ENCODE peak calls at places on chromosomes 3 and 15, in four cellular contexts. One of them, this sample, is unnamed.

GRCh38 chr3:106797461-106797860 is 579.8 kb upstream of the CCDC54 start:
- DNase-seq in left ventricle myocardium inferior: no peak
- DNase-seq in ascending aorta: no peak
- DNase-seq in tibial artery: no peak
- DNase-seq in this sample: no peak

GRCh38 chr3:14524311-14524711 is 15.8 kb downstream of the GRIP2 start:
- DNase-seq in left ventricle myocardium inferior: peak; percentile 74
- DNase-seq in ascending aorta: no peak
- DNase-seq in tibial artery: no peak
- DNase-seq in this sample: no peak

GRCh38 chr3:135419155-135419554 is 546.4 kb upstream of the PPP2R3A start:
- DNase-seq in left ventricle myocardium inferior: no peak
- DNase-seq in ascending aorta: no peak
- DNase-seq in tibial artery: no peak
- DNase-seq in this sample: no peak

GRCh38 chr3:4562595-4562994 is 69.4 kb downstream of the ITPR1 start:
- DNase-seq in left ventricle myocardium inferior: no peak
- DNase-seq in ascending aorta: no peak
- DNase-seq in tibial artery: no peak
- DNase-seq in this sample: no peak

GRCh38 chr15:38029741-38030140 is 95.3 kb downstream of the TMCO5A start:
- DNase-seq in left ventricle myocardium inferior: no peak
- DNase-seq in ascending aorta: no peak
- DNase-seq in tibial artery: no peak
- DNase-seq in this sample: no peak

GRCh38 chr3:535566-536416 is 339.2 kb downstream of the CHL1 start:
- DNase-seq in left ventricle myocardium inferior: peak; percentile 21
- DNase-seq in ascending aorta: no peak
- DNase-seq in tibial artery: no peak
- DNase-seq in this sample: no peak

GRCh38 chr15:88382482-88382983 is 84.7 kb downstream of the MRPL46 start:
- DNase-seq in left ventricle myocardium inferior: no peak
- DNase-seq in ascending aorta: no peak
- DNase-seq in tibial artery: no peak
- DNase-seq in this sample: no peak

GRCh38 chr3:82329300-82329699 is 567.9 kb upstream of the GBE1 start:
- DNase-seq in left ventricle myocardium inferior: no peak
- DNase-seq in ascending aorta: no peak
- DNase-seq in tibial artery: no peak
- DNase-seq in this sample: no peak

GRCh38 chr3:15630646-15631350 is 29.3 kb downstream of the BTD start:
- DNase-seq in left ventricle myocardium inferior: no peak
- DNase-seq in ascending aorta: no peak
- DNase-seq in tibial artery: no peak
- DNase-seq in this sample: no peak

GRCh38 chr15:70440416-70441138 is 322.8 kb downstream of the UACA start:
- DNase-seq in left ventricle myocardium inferior: no peak
- DNase-seq in ascending aorta: no peak
- DNase-seq in tibial artery: no peak
- DNase-seq in this sample: no peak

GRCh38 chr15:91032919-91033803 is 10.8 kb upstream of the VPS33B start:
- DNase-seq in left ventricle myocardium inferior: peak; percentile 41
- DNase-seq in ascending aorta: no peak
- DNase-seq in tibial artery: no peak
- DNase-seq in this sample: no peak

GRCh38 chr3:168884353-168884903 is 779.1 kb downstream of the MECOM start:
- DNase-seq in left ventricle myocardium inferior: no peak
- DNase-seq in ascending aorta: peak; percentile 17
- DNase-seq in tibial artery: peak; percentile 29
- DNase-seq in this sample: peak; percentile 51

GRCh38 chr15:64599716-64600115 is 139.3 kb downstream of the ZNF609 start:
- DNase-seq in left ventricle myocardium inferior: no peak
- DNase-seq in ascending aorta: no peak
- DNase-seq in tibial artery: no peak
- DNase-seq in this sample: no peak

GRCh38 chr3:3800685-3801509 is 1.7 kb downstream of the LRRN1 start:
- DNase-seq in left ventricle myocardium inferior: peak; percentile 22
- DNase-seq in ascending aorta: no peak
- DNase-seq in tibial artery: peak; percentile 21
- DNase-seq in this sample: no peak

GRCh38 chr3:171790898-171791694 is 19.2 kb downstream of the PLD1 start:
- DNase-seq in left ventricle myocardium inferior: no peak
- DNase-seq in ascending aorta: no peak
- DNase-seq in tibial artery: no peak
- DNase-seq in this sample: no peak

GRCh38 chr15:42608110-42608531 is 32.7 kb downstream of the STARD9 start:
- DNase-seq in left ventricle myocardium inferior: no peak
- DNase-seq in ascending aorta: no peak
- DNase-seq in tibial artery: no peak
- DNase-seq in this sample: no peak

GRCh38 chr15:58873267-58873666 is 60.2 kb downstream of the SLTM start:
- DNase-seq in left ventricle myocardium inferior: no peak
- DNase-seq in ascending aorta: no peak
- DNase-seq in tibial artery: no peak
- DNase-seq in this sample: no peak

GRCh38 chr15:74265046-74265639 is 29.0 kb downstream of the CCDC33 start:
- DNase-seq in left ventricle myocardium inferior: no peak
- DNase-seq in ascending aorta: no peak
- DNase-seq in tibial artery: no peak
- DNase-seq in this sample: no peak

GRCh38 chr3:37559461-37559860 is 302.2 kb upstream of the CTDSPL start:
- DNase-seq in left ventricle myocardium inferior: no peak
- DNase-seq in ascending aorta: no peak
- DNase-seq in tibial artery: no peak
- DNase-seq in this sample: no peak

GRCh38 chr3:115321396-115321795 is 174.3 kb upstream of the ZBTB20 start:
- DNase-seq in left ventricle myocardium inferior: no peak
- DNase-seq in ascending aorta: no peak
- DNase-seq in tibial artery: no peak
- DNase-seq in this sample: no peak

GRCh38 chr3:10983219-10983916 is 9.2 kb upstream of the SLC6A1 start:
- DNase-seq in left ventricle myocardium inferior: no peak
- DNase-seq in ascending aorta: no peak
- DNase-seq in tibial artery: no peak
- DNase-seq in this sample: no peak

GRCh38 chr3:55163421-55163820 is 235.6 kb upstream of the LRTM1 start:
- DNase-seq in left ventricle myocardium inferior: no peak
- DNase-seq in ascending aorta: no peak
- DNase-seq in tibial artery: no peak
- DNase-seq in this sample: no peak

GRCh38 chr3:122421101-122421500 is 5.2 kb upstream of the WDR5B start:
- DNase-seq in left ventricle myocardium inferior: no peak
- DNase-seq in ascending aorta: no peak
- DNase-seq in tibial artery: no peak
- DNase-seq in this sample: no peak

GRCh38 chr15:64398575-64398974 is 10.9 kb downstream of the TRIP4 start:
- DNase-seq in left ventricle myocardium inferior: no peak
- DNase-seq in ascending aorta: no peak
- DNase-seq in tibial artery: no peak
- DNase-seq in this sample: no peak

GRCh38 chr3:140164922-140165590 is 230.1 kb downstream of the CLSTN2 start:
- DNase-seq in left ventricle myocardium inferior: no peak
- DNase-seq in ascending aorta: no peak
- DNase-seq in tibial artery: no peak
- DNase-seq in this sample: no peak

GRCh38 chr3:39361252-39361927 is 21.8 kb upstream of the SLC25A38 start:
- DNase-seq in left ventricle myocardium inferior: no peak
- DNase-seq in ascending aorta: no peak
- DNase-seq in tibial artery: no peak
- DNase-seq in this sample: no peak

GRCh38 chr3:11592460-11593298 is 51.0 kb downstream of the VGLL4 start:
- DNase-seq in left ventricle myocardium inferior: no peak
- DNase-seq in ascending aorta: no peak
- DNase-seq in tibial artery: no peak
- DNase-seq in this sample: no peak

GRCh38 chr3:125058529-125058928 is 2.7 kb upstream of the HEG1 start:
- DNase-seq in left ventricle myocardium inferior: no peak
- DNase-seq in ascending aorta: no peak
- DNase-seq in tibial artery: no peak
- DNase-seq in this sample: no peak

GRCh38 chr3:125054436-125055164 is 1.2 kb downstream of the HEG1 start:
- DNase-seq in left ventricle myocardium inferior: no peak
- DNase-seq in ascending aorta: no peak
- DNase-seq in tibial artery: no peak
- DNase-seq in this sample: no peak

GRCh38 chr3:125057186-125057850 is 1.5 kb upstream of the HEG1 start:
- DNase-seq in left ventricle myocardium inferior: no peak
- DNase-seq in ascending aorta: no peak
- DNase-seq in tibial artery: no peak
- DNase-seq in this sample: no peak

GRCh38 chr3:125055165-125055912 is 458 bp downstream of the HEG1 start:
- DNase-seq in left ventricle myocardium inferior: peak; percentile 49
- DNase-seq in ascending aorta: no peak
- DNase-seq in tibial artery: no peak
- DNase-seq in this sample: no peak

DNA sequence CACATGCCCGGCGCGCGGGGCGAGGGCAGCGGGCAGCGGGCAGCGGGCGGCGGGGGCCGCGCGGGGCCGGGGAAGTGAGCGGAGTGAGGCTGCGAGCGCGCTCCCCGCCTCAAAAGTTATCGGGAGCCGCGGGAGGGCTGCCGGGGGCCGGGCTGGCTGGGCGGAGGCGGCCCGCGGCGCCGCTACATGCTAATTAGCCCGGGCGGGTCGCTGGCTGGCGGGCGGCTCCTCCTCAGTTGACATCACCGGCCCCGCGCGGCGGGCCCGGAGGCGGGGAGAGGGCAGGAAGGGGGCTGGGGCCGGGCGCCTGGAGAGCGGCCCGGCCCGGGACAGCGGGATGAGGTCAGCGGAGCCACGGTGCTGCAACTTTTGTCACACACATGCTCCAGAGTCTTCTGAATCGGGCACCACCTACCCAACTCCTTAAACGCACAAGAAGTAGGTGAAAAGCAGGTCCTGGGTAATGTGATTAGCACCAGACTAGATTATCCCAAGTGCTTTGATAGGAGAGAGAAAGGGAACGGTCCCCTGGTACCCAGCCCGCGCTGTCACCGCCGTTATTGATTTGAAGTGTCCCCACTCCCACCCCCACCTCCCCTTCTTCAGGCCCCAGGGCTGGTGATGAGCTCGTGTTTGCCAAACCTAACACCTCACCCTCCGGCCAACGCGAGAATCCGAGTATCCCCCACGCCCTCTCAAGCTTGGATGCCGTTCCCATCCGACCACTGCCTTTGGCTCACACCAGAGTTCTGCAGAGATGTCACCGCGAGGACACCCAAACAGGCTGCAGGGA is at the start of gene HEG1:
- DNase-seq in left ventricle myocardium inferior: peak; percentile 93
- DNase-seq in ascending aorta: peak; percentile 81
- DNase-seq in tibial artery: peak; percentile 94
- DNase-seq in this sample: peak; percentile 64
- H3K4me1 ChIP-seq in left ventricle myocardium inferior: peaks cover 82% of the 10 kb centered on the region
- H3K4me1 ChIP-seq in ascending aorta: peaks cover 21% of the 10 kb centered on the region
- H3K4me1 ChIP-seq in tibial artery: peaks cover 60% of the 10 kb centered on the region
- H3K4me1 ChIP-seq in this sample: peaks cover 60% of the 10 kb centered on the region

GRCh38 chr15:31101262-31102048 is at the start of gene TRPM1:
- DNase-seq in left ventricle myocardium inferior: no peak
- DNase-seq in ascending aorta: no peak
- DNase-seq in tibial artery: no peak
- DNase-seq in this sample: no peak
- H3K27ac ChIP-seq in left ventricle myocardium inferior: no peak within 1 kb of the TSS
- H3K27ac ChIP-seq in ascending aorta: no peak within 1 kb of the TSS
- H3K27ac ChIP-seq in tibial artery: no peak within 1 kb of the TSS
- H3K27ac ChIP-seq in this sample: no peak within 1 kb of the TSS

GRCh38 chr3:189822726-189823125 is 191.5 kb downstream of the TP63 start:
- DNase-seq in left ventricle myocardium inferior: no peak
- DNase-seq in ascending aorta: no peak
- DNase-seq in tibial artery: no peak
- DNase-seq in this sample: no peak
- TF ChIP-seq CTCF in left ventricle myocardium inferior: peak; percentile 13
- TF ChIP-seq CTCF in ascending aorta: no peak
- TF ChIP-seq CTCF in tibial artery: no peak
- TF ChIP-seq CTCF in this sample: no peak

GRCh38 chr3:64109438-64109837 is 86.1 kb upstream of the PSMD6 start:
- DNase-seq in left ventricle myocardium inferior: no peak
- DNase-seq in ascending aorta: no peak
- DNase-seq in tibial artery: no peak
- DNase-seq in this sample: no peak

GRCh38 chr3:64108784-64109317 is 85.6 kb upstream of the PSMD6 start:
- DNase-seq in left ventricle myocardium inferior: no peak
- DNase-seq in ascending aorta: no peak
- DNase-seq in tibial artery: no peak
- DNase-seq in this sample: no peak

GRCh38 chr3:64107154-64107553 is 83.9 kb upstream of the PSMD6 start:
- DNase-seq in left ventricle myocardium inferior: no peak
- DNase-seq in ascending aorta: no peak
- DNase-seq in tibial artery: no peak
- DNase-seq in this sample: no peak

GRCh38 chr3:64105816-64106215 is 82.5 kb upstream of the PSMD6 start:
- DNase-seq in left ventricle myocardium inferior: no peak
- DNase-seq in ascending aorta: no peak
- DNase-seq in tibial artery: no peak
- DNase-seq in this sample: no peak

GRCh38 chr3:64108281-64108680 is 85.0 kb upstream of the PSMD6 start:
- DNase-seq in left ventricle myocardium inferior: no peak
- DNase-seq in ascending aorta: no peak
- DNase-seq in tibial artery: no peak
- DNase-seq in this sample: no peak
- H3K4me1 ChIP-seq in left ventricle myocardium inferior: peaks cover 9% of the 10 kb centered on the region
- H3K4me1 ChIP-seq in ascending aorta: no peaks in the 10 kb centered on the region
- H3K4me1 ChIP-seq in tibial artery: no peaks in the 10 kb centered on the region
- H3K4me1 ChIP-seq in this sample: no peaks in the 10 kb centered on the region

DNA sequence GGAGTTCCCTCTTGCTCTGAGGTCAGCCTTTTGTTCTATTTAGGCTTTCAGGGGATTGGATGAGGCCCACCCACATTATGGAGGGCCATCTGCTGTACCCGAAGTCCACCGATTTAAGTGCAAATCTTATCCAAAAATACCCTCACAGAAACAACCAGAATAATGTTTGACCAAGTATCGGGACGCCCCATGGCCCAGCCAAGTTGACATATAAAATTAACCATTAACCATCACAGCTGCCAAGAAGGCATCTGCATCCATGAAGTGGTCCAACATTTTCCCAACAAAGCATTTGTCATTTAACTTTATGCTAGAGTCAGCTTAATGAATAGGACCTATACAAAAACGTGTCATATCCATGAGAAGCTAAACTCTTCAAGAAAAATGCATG is 46.2 kb upstream of the TBC1D23 start:
- DNase-seq in left ventricle myocardium inferior: no peak
- DNase-seq in ascending aorta: no peak
- DNase-seq in tibial artery: no peak
- DNase-seq in this sample: no peak
- H3K27ac ChIP-seq in left ventricle myocardium inferior: no peak overlapping the region
- H3K27ac ChIP-seq in ascending aorta: no peak overlapping the region
- H3K27ac ChIP-seq in tibial artery: no peak overlapping the region
- H3K27ac ChIP-seq in this sample: no peak overlapping the region

This sample was measured in thoracic aorta.